ENCODE peak calls at places on chromosomes 13 and 19, in six cellular contexts. I is CD4-positive, alpha-beta memory T cell; V is uterus; E is CD8-positive, alpha-beta T cell; S is A549; U is A673. A is an unnamed sample. For H3K4me1, the result is how much of the 10 kb centered on the place peaks cover.

GRCh38 chr13:109816112-109816978 is 30.0 kb upstream of the IRS2 start:
- DNase-seq in V (no peak), U (no peak), E (no peak), S (no peak), I (no peak), A (no peak)

GRCh38 chr13:36612242-36612641 is 61.6 kb upstream of the SERTM1 start:
- DNase-seq in V (no peak), U (no peak), E (no peak), I (no peak), S (no peak), A (no peak)

GRCh38 chr13:35879111-35879510 is 252.1 kb downstream of the DCLK1 start:
- DNase-seq in S (no peak), V (no peak), I (no peak), U (no peak), E (no peak), A (no peak)

GRCh38 chr13:90594694-90595093 is 752.8 kb upstream of the MIR17HG start:
- DNase-seq in V (no peak), I (no peak), E (no peak), S (peak), U (peak), A (no peak)

GRCh38 chr13:96091164-96091931 is 1.4 kb downstream of the HS6ST3 start:
- DNase-seq in I (no peak), S (no peak), U (no peak), V (peak), E (no peak), A (no peak)

GRCh38 chr19:17953869-17954268 is 13.0 kb upstream of the KCNN1 start:
- DNase-seq in U (peak), I (no peak), S (no peak), E (no peak), V (no peak), A (no peak)

GRCh38 chr13:110156186-110157065 is 150.5 kb downstream of the COL4A1 start:
- DNase-seq in S (no peak), V (no peak), U (no peak), E (no peak), I (no peak), A (no peak)

GRCh38 chr13:42094641-42095040 is 46.2 kb downstream of the DGKH start:
- DNase-seq in V (no peak), E (no peak), U (no peak), I (no peak), S (no peak), A (no peak)

GRCh38 chr13:76754414-76754813 is 131.8 kb downstream of the KCTD12 start:
- DNase-seq in I (no peak), U (peak), S (no peak), V (peak), E (no peak), A (no peak)

GRCh38 chr19:38726284-38726673 is 18.0 kb downstream of the CAPN12 start:
- DNase-seq in I (no peak), S (no peak), V (peak), U (no peak), E (no peak), A (no peak)
- H3K4me1 ChIP-seq in I (under half), S (under half), V (under half), U (under half), E (under half), A (under half)

DNA sequence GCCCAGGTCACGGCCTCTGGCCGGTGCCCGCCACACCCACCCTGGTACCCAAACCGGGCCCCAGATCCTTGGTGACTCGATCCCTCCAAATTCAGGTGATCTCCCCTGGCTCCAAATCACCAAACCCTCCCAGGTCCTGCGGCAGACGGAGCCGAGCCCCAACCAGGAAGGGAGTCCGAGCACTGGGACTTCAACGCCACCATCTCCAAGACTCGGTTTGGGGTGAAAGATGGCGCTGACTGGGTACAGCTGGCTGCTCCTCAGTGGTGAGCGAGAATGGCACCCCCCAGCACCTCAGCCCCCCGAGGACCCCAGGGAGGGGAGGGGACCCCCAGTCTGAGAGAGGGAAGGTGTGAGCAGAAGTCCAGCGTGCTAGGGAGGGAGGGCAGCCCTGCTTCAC is 2.3 kb downstream of the CEACAM16 start:
- DNase-seq in S (no peak), U (no peak), V (no peak), I (no peak), E (no peak), A (no peak)
- H3K4me1 ChIP-seq in S (under half), U (under half), V (under half), I (under half), E (under half), A (under half)

GRCh38 chr19:40398417-40399056 is 8.6 kb upstream of the HIPK4 start:
- DNase-seq in U (no peak), I (peak), E (peak), S (peak), V (peak), A (peak)
- H3K4me1 ChIP-seq in U (under half), I (under half), E (under half), S (under half), V (under half), A (under half)

GRCh38 chr19:31666126-31666525 is 316.9 kb upstream of the TSHZ3 start:
- DNase-seq in E (no peak), I (no peak), V (no peak), S (no peak), U (no peak), A (no peak)
- H3K4me1 ChIP-seq in E (under half), I (under half), V (under half), S (under half), U (under half), A (under half)

DNA sequence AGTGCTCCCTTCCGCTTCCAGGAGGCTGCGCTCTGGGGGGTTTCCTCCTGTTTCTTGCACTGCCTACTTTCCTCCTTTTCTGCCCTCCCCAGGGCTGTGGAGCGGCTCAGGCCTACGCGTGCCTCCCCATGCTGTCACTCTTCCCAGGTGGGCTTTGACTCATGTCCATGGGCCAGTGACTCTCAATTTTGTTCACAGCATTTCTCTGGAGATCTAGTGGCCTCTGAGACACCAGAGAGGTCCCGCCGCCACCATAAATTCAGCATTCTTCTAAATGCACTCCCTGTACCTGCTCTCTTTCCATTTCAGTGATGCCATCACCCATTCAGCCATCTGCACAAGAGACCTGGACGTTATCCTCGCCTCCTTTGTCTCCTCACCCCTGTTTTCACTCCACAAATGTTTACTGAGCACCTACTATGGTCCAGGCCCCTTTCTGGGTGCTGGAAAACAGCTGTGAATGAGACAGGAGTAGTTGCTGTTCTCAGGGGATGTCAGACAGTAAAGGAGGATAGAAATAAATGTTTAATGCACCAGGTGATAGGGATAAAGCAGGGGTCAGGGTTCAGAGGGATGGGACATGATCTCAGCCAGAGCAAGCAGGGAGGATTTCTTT is 3.2 kb downstream of the AP1M1 start:
- DNase-seq in U (no peak), E (no peak), S (no peak), V (no peak), I (no peak), A (no peak)
- H3K4me1 ChIP-seq in U (under half), E (half or more), S (under half), V (under half), I (under half), A (under half)

DNA sequence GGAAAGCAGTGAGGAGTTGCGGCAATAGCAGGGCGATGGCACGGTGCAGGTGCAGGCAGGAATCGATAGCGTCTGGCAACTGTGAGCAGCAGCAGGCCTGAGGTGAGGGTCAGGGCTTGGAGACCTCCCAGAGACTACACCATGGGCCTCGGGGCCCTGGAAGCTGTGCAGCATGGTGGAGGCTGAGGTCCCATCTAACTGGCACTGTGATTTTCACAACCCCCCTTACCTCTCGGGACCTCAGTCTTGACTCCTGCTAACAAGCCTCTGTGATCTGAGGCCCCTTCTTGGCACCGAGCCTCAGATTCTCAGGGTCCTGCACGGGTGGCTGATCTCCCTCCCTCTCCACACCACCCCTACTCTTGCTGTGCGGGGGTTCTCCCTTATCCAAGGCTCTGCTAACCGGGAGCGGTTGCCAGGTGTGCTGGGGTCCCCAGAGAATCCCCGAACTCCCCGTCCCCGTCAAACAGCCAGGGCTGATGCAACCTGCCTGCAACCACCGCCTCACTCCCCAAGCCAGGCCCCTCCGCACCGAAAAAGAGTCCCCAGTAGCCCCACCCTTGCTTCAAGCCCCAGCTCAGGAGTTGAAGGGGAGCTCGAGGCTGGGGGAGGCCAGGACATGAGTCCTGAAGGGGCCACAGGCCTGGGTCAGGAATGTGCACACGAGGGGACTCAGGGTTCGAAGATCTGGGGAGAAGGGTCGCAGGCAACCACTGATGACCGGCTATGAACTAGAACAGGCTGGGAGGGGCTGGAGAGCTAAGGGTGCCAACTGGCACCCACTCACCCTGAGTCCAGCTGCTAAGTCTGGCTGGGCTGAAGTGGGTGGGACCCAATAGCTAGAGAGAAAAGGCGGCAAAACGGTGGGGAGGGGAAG is 4.8 kb upstream of the ATF5 start:
- DNase-seq in V (no peak), U (peak), I (no peak), S (no peak), E (no peak), A (no peak)
- H3K4me1 ChIP-seq in V (under half), U (under half), I (under half), S (under half), E (under half), A (under half)

GRCh38 chr13:54912367-54912766 is 1883.8 kb downstream of the OLFM4 start:
- DNase-seq in V (no peak), S (no peak), I (no peak), U (no peak), E (no peak), A (no peak)

DNA sequence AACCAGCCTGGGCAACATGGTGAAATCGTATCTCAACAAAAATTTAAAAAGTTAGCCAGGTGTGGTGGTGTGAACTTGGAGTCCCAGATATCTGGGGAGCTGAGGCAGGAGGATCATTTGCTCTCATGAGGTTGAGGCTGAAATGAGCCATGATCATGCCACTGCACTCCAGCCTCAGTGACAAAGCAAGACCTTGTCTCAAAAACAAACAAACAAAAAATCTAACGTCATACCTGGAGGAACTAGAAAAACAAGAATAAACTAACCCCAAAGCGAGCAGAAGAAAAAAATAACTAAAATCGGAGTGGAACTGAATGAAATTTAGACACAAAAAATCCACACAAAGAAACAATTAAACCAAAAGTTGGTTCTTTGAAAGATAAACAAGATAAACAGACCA is 1885.1 kb downstream of the OLFM4 start:
- DNase-seq in S (no peak), I (no peak), V (no peak), U (no peak), E (no peak), A (no peak)
- H3K4me1 ChIP-seq in S (under half), I (under half), V (under half), U (under half), E (under half), A (under half)

GRCh38 chr19:34475975-34476594 is 5.5 kb upstream of the WTIP start:
- DNase-seq in S (no peak), V (no peak), U (no peak), I (no peak), E (no peak), A (no peak)
- H3K4me1 ChIP-seq in S (under half), V (under half), U (under half), I (under half), E (under half), A (under half)

GRCh38 chr19:33394723-33395560 is 21.4 kb downstream of the CEBPG start:
- DNase-seq in S (no peak), V (no peak), U (no peak), E (no peak), I (no peak), A (no peak)
- H3K4me1 ChIP-seq in S (under half), V (under half), U (under half), E (under half), I (under half), A (under half)